ENCODE peak calls at places on chromosomes 2 and 18, in six cellular contexts. One of them, this sample, is unnamed.

GRCh38 chr18:35658112-35658511 is 76.6 kb downstream of the GALNT1 start:
- DNase-seq in PC-9: no peak
- DNase-seq in SK-N-SH: no peak
- DNase-seq in substantia nigra: no peak
- DNase-seq in neural progenitor cell: no peak
- DNase-seq in keratinocyte: no peak
- DNase-seq in this sample: no peak

GRCh38 chr2:70767699-70768584 is at the start of gene ADD2:
- DNase-seq in PC-9: peak
- DNase-seq in SK-N-SH: peak
- DNase-seq in substantia nigra: peak
- DNase-seq in neural progenitor cell: peak
- DNase-seq in keratinocyte: no peak
- DNase-seq in this sample: peak

GRCh38 chr2:58042486-58042970 is 4.1 kb upstream of the VRK2 start:
- DNase-seq in PC-9: peak
- DNase-seq in SK-N-SH: peak
- DNase-seq in substantia nigra: no peak
- DNase-seq in neural progenitor cell: no peak
- DNase-seq in keratinocyte: peak
- DNase-seq in this sample: peak

GRCh38 chr2:177171418-177171865 is 41.2 kb upstream of the HNRNPA3 start:
- DNase-seq in PC-9: peak
- DNase-seq in SK-N-SH: no peak
- DNase-seq in substantia nigra: no peak
- DNase-seq in neural progenitor cell: no peak
- DNase-seq in keratinocyte: peak
- DNase-seq in this sample: no peak

GRCh38 chr2:64327510-64328414 is 126.2 kb upstream of the LGALSL start:
- DNase-seq in PC-9: no peak
- DNase-seq in SK-N-SH: peak
- DNase-seq in substantia nigra: peak
- DNase-seq in neural progenitor cell: peak
- DNase-seq in keratinocyte: no peak
- DNase-seq in this sample: peak

GRCh38 chr18:5295231-5295920 is at the start of gene ZBTB14:
- DNase-seq in PC-9: peak
- DNase-seq in SK-N-SH: peak
- DNase-seq in substantia nigra: peak
- DNase-seq in neural progenitor cell: peak
- DNase-seq in keratinocyte: no peak
- DNase-seq in this sample: peak

GRCh38 chr2:120231974-120232635 is 8.9 kb upstream of the TMEM185B start:
- DNase-seq in PC-9: peak
- DNase-seq in SK-N-SH: no peak
- DNase-seq in substantia nigra: no peak
- DNase-seq in neural progenitor cell: no peak
- DNase-seq in keratinocyte: no peak
- DNase-seq in this sample: no peak

GRCh38 chr2:64420675-64421074 is 33.3 kb upstream of the LGALSL start:
- DNase-seq in PC-9: no peak
- DNase-seq in SK-N-SH: no peak
- DNase-seq in substantia nigra: no peak
- DNase-seq in neural progenitor cell: no peak
- DNase-seq in keratinocyte: no peak
- DNase-seq in this sample: no peak

GRCh38 chr2:234861841-234862735 is 89.7 kb upstream of the SH3BP4 start:
- DNase-seq in PC-9: no peak
- DNase-seq in SK-N-SH: no peak
- DNase-seq in substantia nigra: peak
- DNase-seq in neural progenitor cell: no peak
- DNase-seq in keratinocyte: no peak
- DNase-seq in this sample: peak

GRCh38 chr2:61423714-61424113 is 47.2 kb downstream of the USP34 start:
- DNase-seq in PC-9: no peak
- DNase-seq in SK-N-SH: no peak
- DNase-seq in substantia nigra: no peak
- DNase-seq in neural progenitor cell: no peak
- DNase-seq in keratinocyte: no peak
- DNase-seq in this sample: no peak

GRCh38 chr18:51503351-51503750 is 305.9 kb upstream of the MEX3C start:
- DNase-seq in PC-9: no peak
- DNase-seq in SK-N-SH: no peak
- DNase-seq in substantia nigra: no peak
- DNase-seq in neural progenitor cell: no peak
- DNase-seq in keratinocyte: no peak
- DNase-seq in this sample: no peak

GRCh38 chr18:51498085-51498855 is 300.8 kb upstream of the MEX3C start:
- DNase-seq in PC-9: no peak
- DNase-seq in SK-N-SH: no peak
- DNase-seq in substantia nigra: no peak
- DNase-seq in neural progenitor cell: no peak
- DNase-seq in keratinocyte: no peak
- DNase-seq in this sample: no peak
- H3K27ac ChIP-seq in PC-9: no peak
- H3K27ac ChIP-seq in SK-N-SH: no peak
- H3K27ac ChIP-seq in substantia nigra: no peak
- H3K27ac ChIP-seq in neural progenitor cell: no peak
- H3K27ac ChIP-seq in keratinocyte: no peak
- H3K27ac ChIP-seq in this sample: no peak

DNA sequence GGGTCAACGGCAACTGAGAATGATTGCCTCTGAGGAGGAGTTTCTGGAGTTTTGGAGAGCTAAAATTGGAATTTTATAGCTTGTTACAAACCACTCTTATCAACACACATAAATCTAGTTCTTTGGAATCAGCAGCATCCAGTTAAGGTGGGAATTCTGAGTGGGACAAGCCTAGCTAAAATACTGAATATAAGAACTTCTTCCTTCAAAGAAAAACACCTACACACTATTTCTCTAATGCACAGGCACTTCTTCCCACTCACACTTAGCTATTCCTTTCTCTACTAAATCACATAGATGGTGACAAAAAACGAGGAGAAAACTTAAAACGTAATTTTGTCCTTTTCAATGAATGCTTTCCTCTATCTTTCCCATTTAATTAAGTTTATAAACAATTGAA is 43.4 kb downstream of the FAM98A start:
- DNase-seq in PC-9: no peak
- DNase-seq in SK-N-SH: no peak
- DNase-seq in substantia nigra: no peak
- DNase-seq in neural progenitor cell: no peak
- DNase-seq in keratinocyte: no peak
- DNase-seq in this sample: no peak
- H3K27ac ChIP-seq in PC-9: no peak
- H3K27ac ChIP-seq in SK-N-SH: no peak
- H3K27ac ChIP-seq in substantia nigra: no peak
- H3K27ac ChIP-seq in neural progenitor cell: no peak
- H3K27ac ChIP-seq in keratinocyte: no peak
- H3K27ac ChIP-seq in this sample: peak

GRCh38 chr2:106163948-106164580 is 30.0 kb downstream of the UXS1 start:
- DNase-seq in PC-9: no peak
- DNase-seq in SK-N-SH: no peak
- DNase-seq in substantia nigra: no peak
- DNase-seq in neural progenitor cell: no peak
- DNase-seq in keratinocyte: no peak
- DNase-seq in this sample: no peak

GRCh38 chr2:106165064-106165463 is 29.0 kb downstream of the UXS1 start:
- DNase-seq in PC-9: no peak
- DNase-seq in SK-N-SH: no peak
- DNase-seq in substantia nigra: no peak
- DNase-seq in neural progenitor cell: peak
- DNase-seq in keratinocyte: no peak
- DNase-seq in this sample: no peak

GRCh38 chr2:106168657-106169056 is 25.4 kb downstream of the UXS1 start:
- DNase-seq in PC-9: no peak
- DNase-seq in SK-N-SH: no peak
- DNase-seq in substantia nigra: no peak
- DNase-seq in neural progenitor cell: no peak
- DNase-seq in keratinocyte: no peak
- DNase-seq in this sample: no peak

GRCh38 chr2:106167067-106167466 is 27.0 kb downstream of the UXS1 start:
- DNase-seq in PC-9: no peak
- DNase-seq in SK-N-SH: no peak
- DNase-seq in substantia nigra: no peak
- DNase-seq in neural progenitor cell: no peak
- DNase-seq in keratinocyte: no peak
- DNase-seq in this sample: no peak

GRCh38 chr2:106165556-106165955 is 28.5 kb downstream of the UXS1 start:
- DNase-seq in PC-9: no peak
- DNase-seq in SK-N-SH: no peak
- DNase-seq in substantia nigra: no peak
- DNase-seq in neural progenitor cell: peak
- DNase-seq in keratinocyte: no peak
- DNase-seq in this sample: peak
- H3K27ac ChIP-seq in PC-9: no peak
- H3K27ac ChIP-seq in SK-N-SH: no peak
- H3K27ac ChIP-seq in substantia nigra: no peak
- H3K27ac ChIP-seq in neural progenitor cell: no peak
- H3K27ac ChIP-seq in keratinocyte: no peak
- H3K27ac ChIP-seq in this sample: no peak

GRCh38 chr2:97969466-97970067 is 26.2 kb downstream of the TMEM131 start:
- DNase-seq in PC-9: no peak
- DNase-seq in SK-N-SH: no peak
- DNase-seq in substantia nigra: no peak
- DNase-seq in neural progenitor cell: no peak
- DNase-seq in keratinocyte: no peak
- DNase-seq in this sample: no peak
- H3K27ac ChIP-seq in PC-9: no peak
- H3K27ac ChIP-seq in SK-N-SH: no peak
- H3K27ac ChIP-seq in substantia nigra: no peak
- H3K27ac ChIP-seq in neural progenitor cell: no peak
- H3K27ac ChIP-seq in keratinocyte: no peak
- H3K27ac ChIP-seq in this sample: peak

GRCh38 chr2:10777111-10777841 is 35.3 kb downstream of the PDIA6 start:
- DNase-seq in PC-9: no peak
- DNase-seq in SK-N-SH: no peak
- DNase-seq in substantia nigra: no peak
- DNase-seq in neural progenitor cell: no peak
- DNase-seq in keratinocyte: no peak
- DNase-seq in this sample: no peak

GRCh38 chr2:10777842-10778723 is 34.5 kb downstream of the PDIA6 start:
- DNase-seq in PC-9: no peak
- DNase-seq in SK-N-SH: peak
- DNase-seq in substantia nigra: no peak
- DNase-seq in neural progenitor cell: no peak
- DNase-seq in keratinocyte: no peak
- DNase-seq in this sample: no peak

GRCh38 chr2:10775036-10775780 is 37.4 kb downstream of the PDIA6 start:
- DNase-seq in PC-9: no peak
- DNase-seq in SK-N-SH: peak
- DNase-seq in substantia nigra: no peak
- DNase-seq in neural progenitor cell: peak
- DNase-seq in keratinocyte: no peak
- DNase-seq in this sample: no peak

GRCh38 chr2:10775831-10776230 is 36.8 kb downstream of the PDIA6 start:
- DNase-seq in PC-9: no peak
- DNase-seq in SK-N-SH: peak
- DNase-seq in substantia nigra: no peak
- DNase-seq in neural progenitor cell: no peak
- DNase-seq in keratinocyte: no peak
- DNase-seq in this sample: no peak

GRCh38 chr2:10776231-10776977 is 36.2 kb downstream of the PDIA6 start:
- DNase-seq in PC-9: no peak
- DNase-seq in SK-N-SH: peak
- DNase-seq in substantia nigra: no peak
- DNase-seq in neural progenitor cell: no peak
- DNase-seq in keratinocyte: no peak
- DNase-seq in this sample: no peak
- H3K27ac ChIP-seq in PC-9: no peak
- H3K27ac ChIP-seq in SK-N-SH: no peak
- H3K27ac ChIP-seq in substantia nigra: no peak
- H3K27ac ChIP-seq in neural progenitor cell: no peak
- H3K27ac ChIP-seq in keratinocyte: no peak
- H3K27ac ChIP-seq in this sample: no peak

This sample was measured in cardiac muscle cell.